ENCODE peak calls at places on chromosomes 12 and 14, in nine cellular contexts. U, R, A, N, F, M, O, Q and C are unnamed samples.
A peak's percentile ranks its signal among the peaks of the same experiment; 100 is the strongest.

GRCh38 chr14:22505309-22505708 is 83.7 kb downstream of the DAD1 start:
- DNase-seq in U (no peak), R (no peak), A (no peak), N (no peak), F (no peak), M (no peak), O (no peak), Q (no peak), C (no peak)

GRCh38 chr12:30764251-30764650 is 9.5 kb upstream of the CAPRIN2 start:
- DNase-seq in U (no peak), R (no peak), A (no peak), N (no peak), F (no peak), M (no peak), O (no peak), Q (no peak), C (no peak)

GRCh38 chr14:36438883-36439282 is 81.1 kb downstream of the NKX2-1 start:
- DNase-seq in U (no peak), R (no peak), A (no peak), N (no peak), F (no peak), M (no peak), O (no peak), Q (no peak), C (no peak)

GRCh38 chr12:28954333-28954732 is 194.7 kb upstream of the FAR2 start:
- DNase-seq in U (no peak), R (no peak), A (no peak), N (no peak), F (no peak), M (no peak), O (peak; percentile 12), Q (no peak), C (no peak)

GRCh38 chr12:115923851-115924250 is 353.6 kb downstream of the MED13L start:
- DNase-seq in U (no peak), R (no peak), A (no peak), N (no peak), F (no peak), M (no peak), O (no peak), Q (no peak), C (no peak)

GRCh38 chr14:57937681-57938080 is 71.8 kb upstream of the SLC35F4 start:
- DNase-seq in U (no peak), R (no peak), A (no peak), N (no peak), F (no peak), M (no peak), O (no peak), Q (no peak), C (no peak)

GRCh38 chr14:81329640-81330385 is 70.3 kb downstream of the STON2 start:
- DNase-seq in U (no peak), R (no peak), A (no peak), N (no peak), F (no peak), M (no peak), O (peak; percentile 100), Q (no peak), C (no peak)

GRCh38 chr14:91396959-91397815 is 20.4 kb downstream of the CCDC88C start:
- DNase-seq in U (no peak), R (peak; percentile 60), A (peak; percentile 45), N (no peak), F (peak; percentile 82), M (no peak), O (peak; percentile 34), Q (peak; percentile 54), C (peak; percentile 78)

GRCh38 chr12:121925361-121925725 is 7.0 kb downstream of the CFAP251 start:
- DNase-seq in U (no peak), R (no peak), A (no peak), N (no peak), F (no peak), M (no peak), O (no peak), Q (no peak), C (no peak)

GRCh38 chr14:65824285-65824977 is 411.9 kb downstream of the FUT8 start:
- DNase-seq in U (peak; percentile 75), R (peak; percentile 23), A (peak; percentile 56), N (peak; percentile 42), F (peak; percentile 70), M (no peak), O (peak; percentile 63), Q (peak; percentile 33), C (peak; percentile 38)

GRCh38 chr12:132282950-132283771 is 46.2 kb downstream of the GALNT9 start:
- DNase-seq in U (no peak), R (no peak), A (no peak), N (no peak), F (peak; percentile 85), M (no peak), O (no peak), Q (no peak), C (no peak)

GRCh38 chr14:101123639-101124525 is 220.4 kb upstream of the RTL1 start:
- DNase-seq in U (no peak), R (no peak), A (no peak), N (peak; percentile 6), F (peak; percentile 13), M (peak; percentile 25), O (no peak), Q (no peak), C (no peak)

GRCh38 chr12:85280138-85280983 is at the start of gene ALX1:
- DNase-seq in U (peak; percentile 2), R (no peak), A (no peak), N (no peak), F (peak; percentile 73), M (no peak), O (peak; percentile 19), Q (no peak), C (peak; percentile 80)

GRCh38 chr12:105235299-105235746 is 651 bp downstream of the APPL2 start:
- DNase-seq in U (no peak), R (peak; percentile 1), A (no peak), N (no peak), F (peak; percentile 22), M (no peak), O (peak; percentile 71), Q (no peak), C (no peak)

GRCh38 chr12:112759786-112760185 is 31.8 kb upstream of the RPH3A start:
- DNase-seq in U (no peak), R (no peak), A (no peak), N (no peak), F (no peak), M (no peak), O (peak; percentile 20), Q (no peak), C (no peak)

GRCh38 chr12:120231316-120232011 is 30.6 kb upstream of the RPLP0 start:
- DNase-seq in U (no peak), R (peak; percentile 67), A (peak; percentile 71), N (no peak), F (peak; percentile 66), M (no peak), O (peak; percentile 97), Q (peak; percentile 74), C (no peak)

GRCh38 chr12:58593557-58594304 is 326.6 kb downstream of the LRIG3 start:
- DNase-seq in U (no peak), R (no peak), A (no peak), N (no peak), F (no peak), M (no peak), O (no peak), Q (no peak), C (no peak)

GRCh38 chr12:108131035-108131434 is 1.9 kb downstream of the WSCD2 start:
- DNase-seq in U (no peak), R (no peak), A (no peak), N (no peak), F (no peak), M (no peak), O (no peak), Q (no peak), C (no peak)

GRCh38 chr14:29282169-29282568 is 515.6 kb downstream of the FOXG1 start:
- DNase-seq in U (no peak), R (no peak), A (no peak), N (no peak), F (no peak), M (no peak), O (peak; percentile 38), Q (no peak), C (no peak)

GRCh38 chr14:28758253-28758915 is 8.2 kb upstream of the FOXG1 start:
- DNase-seq in U (no peak), R (no peak), A (no peak), N (no peak), F (no peak), M (no peak), O (no peak), Q (no peak), C (no peak)

GRCh38 chr12:119749666-119750065 is 81.7 kb downstream of the PRKAB1 start:
- DNase-seq in U (no peak), R (no peak), A (no peak), N (no peak), F (no peak), M (no peak), O (no peak), Q (no peak), C (no peak)

GRCh38 chr14:90796319-90796718 is 19.9 kb downstream of the TTC7B start:
- DNase-seq in U (no peak), R (no peak), A (no peak), N (no peak), F (no peak), M (no peak), O (no peak), Q (no peak), C (no peak)

GRCh38 chr14:55701638-55702037 is 121.6 kb downstream of the KTN1 start:
- DNase-seq in U (no peak), R (no peak), A (no peak), N (no peak), F (no peak), M (no peak), O (peak; percentile 88), Q (no peak), C (no peak)